ENCODE peak calls at places on chromosomes 2 and 18, in four cellular contexts. One of them, this sample, is unnamed.

GRCh38 chr2:209579236-209579749 is 155.4 kb downstream of the MAP2 start:
- DNase-seq in astrocyte of the cerebellum: peak; percentile 1
- DNase-seq in esophagus muscularis mucosa: no peak
- DNase-seq in A549: no peak
- DNase-seq in this sample: no peak

GRCh38 chr2:236545814-236546480 is 23.7 kb upstream of the ACKR3 start:
- DNase-seq in esophagus muscularis mucosa: no peak
- DNase-seq in astrocyte of the cerebellum: no peak
- DNase-seq in A549: no peak
- DNase-seq in this sample: no peak

GRCh38 chr2:25692143-25692542 is 18.8 kb upstream of the DTNB start:
- DNase-seq in A549: no peak
- DNase-seq in astrocyte of the cerebellum: no peak
- DNase-seq in esophagus muscularis mucosa: no peak
- DNase-seq in this sample: no peak

GRCh38 chr18:22831441-22831904 is 101.7 kb upstream of the RBBP8 start:
- DNase-seq in esophagus muscularis mucosa: no peak
- DNase-seq in A549: peak; percentile 31
- DNase-seq in astrocyte of the cerebellum: peak; percentile 80
- DNase-seq in this sample: no peak

GRCh38 chr2:143085125-143085784 is 44.0 kb upstream of the ARHGAP15 start:
- DNase-seq in esophagus muscularis mucosa: no peak
- DNase-seq in A549: no peak
- DNase-seq in astrocyte of the cerebellum: no peak
- DNase-seq in this sample: no peak

GRCh38 chr18:48832961-48833700 is 117.6 kb downstream of the SMAD7 start:
- DNase-seq in A549: peak; percentile 46
- DNase-seq in astrocyte of the cerebellum: peak; percentile 53
- DNase-seq in esophagus muscularis mucosa: no peak
- DNase-seq in this sample: peak; percentile 84

GRCh38 chr2:54483426-54483825 is 27.3 kb downstream of the SPTBN1 start:
- DNase-seq in astrocyte of the cerebellum: no peak
- DNase-seq in esophagus muscularis mucosa: no peak
- DNase-seq in A549: peak; percentile 22
- DNase-seq in this sample: no peak

GRCh38 chr18:28432350-28432749 is 255.4 kb upstream of the CDH2 start:
- DNase-seq in esophagus muscularis mucosa: no peak
- DNase-seq in astrocyte of the cerebellum: no peak
- DNase-seq in A549: no peak
- DNase-seq in this sample: no peak

GRCh38 chr2:100747996-100748615 is 71.8 kb upstream of the NPAS2 start:
- DNase-seq in A549: no peak
- DNase-seq in esophagus muscularis mucosa: no peak
- DNase-seq in astrocyte of the cerebellum: no peak
- DNase-seq in this sample: no peak

GRCh38 chr2:29039718-29040480 is 34.4 kb downstream of the PCARE start:
- DNase-seq in A549: no peak
- DNase-seq in esophagus muscularis mucosa: no peak
- DNase-seq in astrocyte of the cerebellum: no peak
- DNase-seq in this sample: no peak

GRCh38 chr2:180705551-180705950 is 274.9 kb upstream of the UBE2E3 start:
- DNase-seq in esophagus muscularis mucosa: no peak
- DNase-seq in A549: no peak
- DNase-seq in astrocyte of the cerebellum: no peak
- DNase-seq in this sample: no peak

GRCh38 chr2:230902180-230902899 is 22.7 kb downstream of the GPR55 start:
- DNase-seq in A549: peak; percentile 75
- DNase-seq in esophagus muscularis mucosa: no peak
- DNase-seq in astrocyte of the cerebellum: peak; percentile 55
- DNase-seq in this sample: peak; percentile 82

GRCh38 chr2:3463156-3463835 is 56.0 kb downstream of the ADI1 start:
- DNase-seq in astrocyte of the cerebellum: no peak
- DNase-seq in esophagus muscularis mucosa: no peak
- DNase-seq in A549: no peak
- DNase-seq in this sample: no peak

GRCh38 chr2:9407363-9407811 is 15.9 kb downstream of the ITGB1BP1 start:
- DNase-seq in astrocyte of the cerebellum: no peak
- DNase-seq in A549: no peak
- DNase-seq in esophagus muscularis mucosa: no peak
- DNase-seq in this sample: no peak

GRCh38 chr2:159202568-159203071 is 83.9 kb downstream of the WDSUB1 start:
- DNase-seq in A549: peak; percentile 24
- DNase-seq in astrocyte of the cerebellum: peak; percentile 98
- DNase-seq in esophagus muscularis mucosa: no peak
- DNase-seq in this sample: no peak

GRCh38 chr18:8177330-8178016 is 431.8 kb upstream of the RAB12 start:
- DNase-seq in A549: peak; percentile 35
- DNase-seq in astrocyte of the cerebellum: peak; percentile 32
- DNase-seq in esophagus muscularis mucosa: no peak
- DNase-seq in this sample: no peak

GRCh38 chr18:23232331-23232730 is 97.0 kb downstream of the CABLES1 start:
- DNase-seq in esophagus muscularis mucosa: no peak
- DNase-seq in astrocyte of the cerebellum: no peak
- DNase-seq in A549: no peak
- DNase-seq in this sample: no peak

GRCh38 chr2:179460530-179460929 is 195.9 kb upstream of the SESTD1 start:
- DNase-seq in A549: peak; percentile 56
- DNase-seq in astrocyte of the cerebellum: peak; percentile 62
- DNase-seq in esophagus muscularis mucosa: no peak
- DNase-seq in this sample: no peak

GRCh38 chr2:102106133-102106556 is 36.4 kb upstream of the IL1R1 start:
- DNase-seq in astrocyte of the cerebellum: no peak
- DNase-seq in esophagus muscularis mucosa: no peak
- DNase-seq in A549: peak; percentile 87
- DNase-seq in this sample: no peak

GRCh38 chr2:169732583-169733358 is 861 bp upstream of the KLHL23 start:
- DNase-seq in esophagus muscularis mucosa: peak; percentile 89
- DNase-seq in astrocyte of the cerebellum: no peak
- DNase-seq in A549: peak; percentile 17
- DNase-seq in this sample: no peak

GRCh38 chr2:231104115-231104713 is 20.6 kb downstream of the HTR2B start:
- DNase-seq in astrocyte of the cerebellum: peak; percentile 63
- DNase-seq in esophagus muscularis mucosa: peak; percentile 94
- DNase-seq in A549: peak; percentile 55
- DNase-seq in this sample: no peak

GRCh38 chr18:36660311-36660710 is 168.5 kb downstream of the TPGS2 start:
- DNase-seq in astrocyte of the cerebellum: no peak
- DNase-seq in esophagus muscularis mucosa: no peak
- DNase-seq in A549: no peak
- DNase-seq in this sample: no peak

GRCh38 chr18:57915848-57916596 is 112.9 kb upstream of the ATP8B1 start:
- DNase-seq in A549: no peak
- DNase-seq in esophagus muscularis mucosa: no peak
- DNase-seq in astrocyte of the cerebellum: no peak
- DNase-seq in this sample: no peak

GRCh38 chr18:10416020-10416419 is 38.4 kb upstream of the APCDD1 start:
- DNase-seq in A549: no peak
- DNase-seq in esophagus muscularis mucosa: peak; percentile 55
- DNase-seq in astrocyte of the cerebellum: no peak
- DNase-seq in this sample: peak; percentile 64

GRCh38 chr2:180722551-180723239 is 257.7 kb upstream of the UBE2E3 start:
- DNase-seq in esophagus muscularis mucosa: no peak
- DNase-seq in A549: no peak
- DNase-seq in astrocyte of the cerebellum: peak; percentile 78
- DNase-seq in this sample: no peak

GRCh38 chr2:59922450-59922849 is 631.0 kb downstream of the BCL11A start:
- DNase-seq in A549: no peak
- DNase-seq in astrocyte of the cerebellum: no peak
- DNase-seq in esophagus muscularis mucosa: no peak
- DNase-seq in this sample: no peak

GRCh38 chr18:7878265-7879173 is 311.4 kb downstream of the PTPRM start:
- DNase-seq in esophagus muscularis mucosa: no peak
- DNase-seq in A549: peak; percentile 74
- DNase-seq in astrocyte of the cerebellum: no peak
- DNase-seq in this sample: no peak

GRCh38 chr2:71156531-71156930 is 26.1 kb downstream of the MPHOSPH10 start:
- DNase-seq in esophagus muscularis mucosa: no peak
- DNase-seq in astrocyte of the cerebellum: no peak
- DNase-seq in A549: no peak
- DNase-seq in this sample: no peak

GRCh38 chr2:230614913-230615332 is 97.7 kb upstream of the CAB39 start:
- DNase-seq in astrocyte of the cerebellum: no peak
- DNase-seq in A549: no peak
- DNase-seq in esophagus muscularis mucosa: peak; percentile 34
- DNase-seq in this sample: peak; percentile 46

GRCh38 chr2:102050854-102051391 is 59.2 kb downstream of the IL1R2 start:
- DNase-seq in esophagus muscularis mucosa: peak; percentile 96
- DNase-seq in A549: no peak
- DNase-seq in astrocyte of the cerebellum: peak; percentile 57
- DNase-seq in this sample: no peak

GRCh38 chr2:191508738-191509137 is 169.2 kb upstream of the NABP1 start:
- DNase-seq in astrocyte of the cerebellum: no peak
- DNase-seq in esophagus muscularis mucosa: no peak
- DNase-seq in A549: peak; percentile 61
- DNase-seq in this sample: no peak

GRCh38 chr2:158740591-158740990 is 54.5 kb upstream of the DAPL1 start:
- DNase-seq in astrocyte of the cerebellum: peak; percentile 44
- DNase-seq in esophagus muscularis mucosa: no peak
- DNase-seq in A549: no peak
- DNase-seq in this sample: no peak

GRCh38 chr2:32558492-32558891 is 69.4 kb upstream of the TTC27 start:
- DNase-seq in esophagus muscularis mucosa: no peak
- DNase-seq in A549: no peak
- DNase-seq in astrocyte of the cerebellum: no peak
- DNase-seq in this sample: no peak

GRCh38 chr18:26556573-26556972 is 8.2 kb upstream of the KCTD1 start:
- DNase-seq in astrocyte of the cerebellum: no peak
- DNase-seq in A549: no peak
- DNase-seq in esophagus muscularis mucosa: peak; percentile 24
- DNase-seq in this sample: no peak

GRCh38 chr2:188391354-188391753 is 99.7 kb downstream of the GULP1 start:
- DNase-seq in A549: no peak
- DNase-seq in esophagus muscularis mucosa: no peak
- DNase-seq in astrocyte of the cerebellum: no peak
- DNase-seq in this sample: no peak

GRCh38 chr2:218002792-218003191 is at the start of gene TNS1:
- DNase-seq in esophagus muscularis mucosa: no peak
- DNase-seq in astrocyte of the cerebellum: no peak
- DNase-seq in A549: no peak
- DNase-seq in this sample: peak; percentile 88

GRCh38 chr2:206979922-206980321 is 40.6 kb downstream of the CPO start:
- DNase-seq in astrocyte of the cerebellum: no peak
- DNase-seq in A549: no peak
- DNase-seq in esophagus muscularis mucosa: peak; percentile 29
- DNase-seq in this sample: no peak

GRCh38 chr2:117980783-117981676 is 32.8 kb downstream of the CCDC93 start:
- DNase-seq in A549: peak; percentile 48
- DNase-seq in astrocyte of the cerebellum: peak; percentile 78
- DNase-seq in esophagus muscularis mucosa: no peak
- DNase-seq in this sample: no peak

GRCh38 chr2:10556271-10557140 is 108.4 kb upstream of the ODC1 start:
- DNase-seq in astrocyte of the cerebellum: no peak
- DNase-seq in esophagus muscularis mucosa: no peak
- DNase-seq in A549: no peak
- DNase-seq in this sample: no peak

GRCh38 chr2:111668274-111668616 is 215.7 kb downstream of the ANAPC1 start:
- DNase-seq in A549: no peak
- DNase-seq in astrocyte of the cerebellum: no peak
- DNase-seq in esophagus muscularis mucosa: peak; percentile 53
- DNase-seq in this sample: peak; percentile 30

GRCh38 chr2:111671426-111672150 is 212.4 kb downstream of the ANAPC1 start:
- DNase-seq in A549: peak; percentile 19
- DNase-seq in astrocyte of the cerebellum: no peak
- DNase-seq in esophagus muscularis mucosa: peak; percentile 70
- DNase-seq in this sample: peak; percentile 34

GRCh38 chr2:111670776-111671175 is 213.2 kb downstream of the ANAPC1 start:
- DNase-seq in A549: no peak
- DNase-seq in astrocyte of the cerebellum: no peak
- DNase-seq in esophagus muscularis mucosa: peak; percentile 31
- DNase-seq in this sample: peak; percentile 32

GRCh38 chr2:111668741-111669140 is 215.3 kb downstream of the ANAPC1 start:
- DNase-seq in A549: no peak
- DNase-seq in astrocyte of the cerebellum: no peak
- DNase-seq in esophagus muscularis mucosa: peak; percentile 34
- DNase-seq in this sample: peak; percentile 34

GRCh38 chr2:111669928-111670695 is 213.9 kb downstream of the ANAPC1 start:
- DNase-seq in A549: no peak
- DNase-seq in astrocyte of the cerebellum: no peak
- DNase-seq in esophagus muscularis mucosa: peak; percentile 42
- DNase-seq in this sample: peak; percentile 80
- TF ChIP-seq CTCF in A549: no peak
- TF ChIP-seq CTCF in astrocyte of the cerebellum: peak; percentile 19
- TF ChIP-seq CTCF in esophagus muscularis mucosa: no peak
- TF ChIP-seq CTCF in this sample: peak; percentile 35

DNA sequence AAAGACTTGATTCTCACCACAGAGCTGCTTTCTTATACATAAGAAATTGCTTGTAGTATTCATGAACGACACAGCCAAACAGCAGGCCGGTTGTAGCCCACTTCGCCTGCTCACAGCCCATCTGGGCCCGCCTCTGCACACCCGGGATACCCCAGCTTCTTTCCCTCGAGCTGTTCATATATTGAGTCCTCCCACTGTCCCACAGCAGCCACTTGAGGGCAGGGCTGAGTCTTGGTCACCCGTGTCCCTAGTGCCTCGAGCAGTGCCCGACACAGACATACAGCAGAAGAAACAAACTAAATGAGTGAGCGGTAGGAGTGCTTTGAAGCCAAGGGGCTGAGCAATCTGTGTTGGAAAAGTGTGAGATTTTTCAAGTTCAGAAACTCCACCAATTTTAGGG is 251.4 kb downstream of the KLHL29 start:
- DNase-seq in esophagus muscularis mucosa: no peak
- DNase-seq in astrocyte of the cerebellum: no peak
- DNase-seq in A549: peak; percentile 32
- DNase-seq in this sample: no peak
- TF ChIP-seq CTCF in esophagus muscularis mucosa: peak; percentile 17
- TF ChIP-seq CTCF in astrocyte of the cerebellum: peak; percentile 20
- TF ChIP-seq CTCF in A549: peak; percentile 25
- TF ChIP-seq CTCF in this sample: peak; percentile 26

GRCh38 chr18:499351-500229 is 911 bp downstream of the COLEC12 start:
- DNase-seq in astrocyte of the cerebellum: no peak
- DNase-seq in esophagus muscularis mucosa: no peak
- DNase-seq in A549: peak; percentile 19
- DNase-seq in this sample: no peak
- TF ChIP-seq CTCF in astrocyte of the cerebellum: no peak
- TF ChIP-seq CTCF in esophagus muscularis mucosa: no peak
- TF ChIP-seq CTCF in A549: no peak
- TF ChIP-seq CTCF in this sample: no peak

DNA sequence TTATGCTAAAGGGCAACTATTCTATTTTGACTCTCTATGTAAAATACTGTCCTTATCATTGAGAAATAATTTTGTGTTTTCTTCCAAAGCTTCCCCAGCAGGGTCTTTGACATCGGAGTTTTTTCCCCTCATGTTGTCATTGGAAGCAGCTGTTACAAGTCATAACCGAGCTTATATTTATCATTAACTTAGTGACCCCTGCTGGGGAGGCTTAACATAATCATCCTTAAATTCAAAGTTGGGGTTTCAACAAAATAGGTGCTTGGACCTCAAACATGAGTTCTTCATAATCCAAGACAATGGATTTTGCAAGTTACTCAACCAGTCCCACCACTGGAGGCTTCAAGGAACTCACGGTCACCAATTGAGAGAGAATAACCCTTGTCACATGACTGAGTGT is 330.9 kb downstream of the DCC start:
- DNase-seq in astrocyte of the cerebellum: peak; percentile 13
- DNase-seq in A549: peak; percentile 45
- DNase-seq in esophagus muscularis mucosa: no peak
- DNase-seq in this sample: no peak
- TF ChIP-seq CTCF in astrocyte of the cerebellum: peak; percentile 26
- TF ChIP-seq CTCF in A549: peak; percentile 37
- TF ChIP-seq CTCF in esophagus muscularis mucosa: no peak
- TF ChIP-seq CTCF in this sample: peak; percentile 39

GRCh38 chr18:79026491-79026890 is 42.7 kb upstream of the ATP9B start:
- DNase-seq in A549: no peak
- DNase-seq in esophagus muscularis mucosa: no peak
- DNase-seq in astrocyte of the cerebellum: no peak
- DNase-seq in this sample: no peak
- TF ChIP-seq CTCF in A549: no peak
- TF ChIP-seq CTCF in esophagus muscularis mucosa: no peak
- TF ChIP-seq CTCF in astrocyte of the cerebellum: no peak
- TF ChIP-seq CTCF in this sample: no peak

This sample was measured in osteocyte.